ENCODE peak calls at places on chromosomes 13 and 19, in eight cellular contexts. E, Y, L, Z, Q, A, O and J are unnamed samples.

GRCh38 chr19:50322931-50323781 is 6.0 kb downstream of the KCNC3 start:
- DNase-seq in A (peak; percentile 20), E (no peak), L (no peak), Z (no peak), Y (no peak), Q (no peak), O (no peak), J (no peak)

GRCh38 chr13:75771818-75772217 is 135.7 kb downstream of the LMO7 start:
- DNase-seq in L (no peak), Y (no peak), A (no peak), E (peak; percentile 80), O (peak; percentile 61), Z (no peak), Q (peak; percentile 43), J (peak; percentile 74)

GRCh38 chr19:38204096-38204495 is 19.9 kb downstream of the DPF1 start:
- DNase-seq in O (no peak), Q (no peak), L (no peak), Z (no peak), Y (no peak), A (no peak), E (peak; percentile 13), J (no peak)

GRCh38 chr13:32025730-32026129 is 5.8 kb upstream of the FRY start:
- DNase-seq in Q (no peak), Y (no peak), E (no peak), O (no peak), L (no peak), Z (no peak), A (no peak), J (no peak)

GRCh38 chr19:15829277-15829770 is 13.9 kb upstream of the OR10H1 start:
- DNase-seq in Q (no peak), A (no peak), L (no peak), O (no peak), Y (no peak), Z (no peak), E (no peak), J (no peak)

GRCh38 chr19:31303262-31303815 is 45.9 kb downstream of the TSHZ3 start:
- DNase-seq in A (no peak), Y (no peak), O (no peak), E (no peak), Z (no peak), L (no peak), Q (no peak), J (no peak)

GRCh38 chr19:56690668-56691067 is 19.1 kb upstream of the ZNF835 start:
- DNase-seq in L (no peak), O (no peak), A (no peak), Q (no peak), Z (no peak), E (no peak), Y (no peak), J (no peak)

GRCh38 chr13:110238795-110239194 is 68.2 kb downstream of the COL4A1 start:
- DNase-seq in A (no peak), Y (no peak), Z (peak; percentile 3), O (no peak), E (no peak), L (no peak), Q (no peak), J (no peak)

GRCh38 chr13:41065098-41065497 is 3.8 kb downstream of the WBP4 start:
- DNase-seq in E (no peak), Y (no peak), Q (peak; percentile 46), Z (no peak), L (no peak), O (no peak), A (no peak), J (no peak)

GRCh38 chr19:47699360-47699917 is 13.8 kb upstream of the EHD2 start:
- DNase-seq in E (peak; percentile 43), L (no peak), Q (no peak), O (peak; percentile 73), A (no peak), Z (peak; percentile 74), Y (peak; percentile 46), J (peak; percentile 58)

GRCh38 chr19:42253245-42254082 is 1.5 kb downstream of the ERF start:
- DNase-seq in O (peak; percentile 81), Q (no peak), L (no peak), E (peak; percentile 15), Y (peak; percentile 58), Z (peak; percentile 79), A (peak; percentile 63), J (peak; percentile 70)

GRCh38 chr19:20359933-20360720 is 193.1 kb downstream of the ZNF486 start:
- DNase-seq in L (no peak), Z (peak; percentile 64), A (peak; percentile 36), E (peak; percentile 4), O (no peak), Y (no peak), Q (no peak), J (no peak)

GRCh38 chr13:30581582-30581981 is 36.1 kb upstream of the USPL1 start:
- DNase-seq in Z (peak; percentile 16), O (peak; percentile 20), Q (no peak), A (no peak), Y (no peak), L (no peak), E (peak; percentile 49), J (peak; percentile 18)

GRCh38 chr13:51801631-51802099 is 2.3 kb downstream of the DHRS12 start:
- DNase-seq in O (peak; percentile 61), Z (no peak), Q (no peak), L (no peak), E (peak; percentile 30), A (peak; percentile 91), Y (no peak), J (no peak)

GRCh38 chr13:30334663-30335386 is 27.5 kb upstream of the KATNAL1 start:
- DNase-seq in Z (peak; percentile 55), L (no peak), Y (no peak), E (peak; percentile 44), O (peak; percentile 44), Q (no peak), A (no peak), J (no peak)

DNA sequence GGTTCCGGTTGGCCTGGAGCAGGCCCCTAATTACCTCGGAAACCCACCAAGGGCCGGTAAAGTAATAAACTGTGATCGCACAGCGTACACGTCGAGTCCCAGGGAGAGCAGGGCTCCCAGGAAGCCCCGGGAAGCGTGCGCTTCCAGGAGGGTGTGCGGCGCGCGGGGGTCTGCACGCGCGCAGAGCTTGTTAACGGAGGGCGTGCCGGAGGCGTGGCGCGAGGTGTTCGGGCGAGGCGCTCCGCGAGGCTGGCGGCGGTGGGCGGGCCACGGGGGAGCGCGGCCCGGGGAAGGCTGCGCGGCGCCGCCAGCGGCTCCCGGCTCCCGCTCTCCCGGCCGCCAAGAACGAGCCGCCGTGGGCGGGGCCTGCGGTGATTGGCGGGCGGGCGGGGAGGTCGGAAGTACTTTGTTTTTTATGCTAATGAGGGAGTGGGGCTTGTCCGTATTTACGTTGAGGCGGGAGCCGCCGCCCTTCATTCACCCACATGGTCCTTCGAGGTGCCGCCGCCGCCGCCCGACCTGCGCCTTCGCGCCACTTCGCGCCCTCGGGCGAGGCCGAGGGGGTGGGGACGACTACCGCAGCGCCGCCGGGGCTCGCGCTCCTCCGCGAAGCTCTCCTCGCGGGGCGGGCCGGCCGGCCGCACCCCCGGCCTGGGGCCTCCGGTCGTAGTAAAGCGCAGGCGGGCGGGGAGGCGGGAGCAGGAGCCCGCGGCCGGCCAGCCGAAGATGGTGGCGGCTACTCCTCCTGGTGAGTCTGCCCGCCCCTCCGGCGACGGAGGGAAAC is at the start of gene MIR17HG:
- DNase-seq in Y (peak; percentile 87), Q (peak; percentile 18), A (peak; percentile 92), Z (peak; percentile 84), O (peak; percentile 89), L (peak; percentile 55), E (peak; percentile 83), J (peak; percentile 86)
- TF ChIP-seq CTCF in Y (no peak), Q (no peak), A (no peak), Z (no peak), O (no peak), L (no peak), E (no peak), J (no peak)

GRCh38 chr19:1265611-1266115 is 3.5 kb upstream of the CIRBP start:
- DNase-seq in E (peak; percentile 52), Q (no peak), O (peak; percentile 67), Z (no peak), A (peak; percentile 60), L (no peak), Y (peak; percentile 35), J (peak; percentile 38)

GRCh38 chr19:1267441-1268391 is 1.4 kb upstream of the CIRBP start:
- DNase-seq in A (peak; percentile 62), Q (no peak), Z (no peak), E (no peak), L (no peak), O (no peak), Y (peak; percentile 49), J (no peak)

GRCh38 chr19:1264801-1265610 is 4.1 kb upstream of the CIRBP start:
- DNase-seq in A (peak; percentile 65), Z (peak; percentile 60), E (peak; percentile 90), Q (no peak), O (peak; percentile 86), L (no peak), Y (no peak), J (peak; percentile 81)

GRCh38 chr19:1266818-1267440 is 2.2 kb upstream of the CIRBP start:
- DNase-seq in Y (peak; percentile 65), Z (peak; percentile 89), O (peak; percentile 56), L (no peak), A (peak; percentile 65), E (peak; percentile 54), Q (no peak), J (no peak)

GRCh38 chr19:1266116-1266817 is 2.9 kb upstream of the CIRBP start:
- DNase-seq in A (peak; percentile 86), O (peak; percentile 87), Y (peak; percentile 83), Q (no peak), E (peak; percentile 89), Z (peak; percentile 78), L (no peak), J (peak; percentile 90)
- TF ChIP-seq CTCF in A (no peak), O (no peak), Y (no peak), Q (no peak), E (no peak), Z (no peak), L (no peak), J (no peak)

DNA sequence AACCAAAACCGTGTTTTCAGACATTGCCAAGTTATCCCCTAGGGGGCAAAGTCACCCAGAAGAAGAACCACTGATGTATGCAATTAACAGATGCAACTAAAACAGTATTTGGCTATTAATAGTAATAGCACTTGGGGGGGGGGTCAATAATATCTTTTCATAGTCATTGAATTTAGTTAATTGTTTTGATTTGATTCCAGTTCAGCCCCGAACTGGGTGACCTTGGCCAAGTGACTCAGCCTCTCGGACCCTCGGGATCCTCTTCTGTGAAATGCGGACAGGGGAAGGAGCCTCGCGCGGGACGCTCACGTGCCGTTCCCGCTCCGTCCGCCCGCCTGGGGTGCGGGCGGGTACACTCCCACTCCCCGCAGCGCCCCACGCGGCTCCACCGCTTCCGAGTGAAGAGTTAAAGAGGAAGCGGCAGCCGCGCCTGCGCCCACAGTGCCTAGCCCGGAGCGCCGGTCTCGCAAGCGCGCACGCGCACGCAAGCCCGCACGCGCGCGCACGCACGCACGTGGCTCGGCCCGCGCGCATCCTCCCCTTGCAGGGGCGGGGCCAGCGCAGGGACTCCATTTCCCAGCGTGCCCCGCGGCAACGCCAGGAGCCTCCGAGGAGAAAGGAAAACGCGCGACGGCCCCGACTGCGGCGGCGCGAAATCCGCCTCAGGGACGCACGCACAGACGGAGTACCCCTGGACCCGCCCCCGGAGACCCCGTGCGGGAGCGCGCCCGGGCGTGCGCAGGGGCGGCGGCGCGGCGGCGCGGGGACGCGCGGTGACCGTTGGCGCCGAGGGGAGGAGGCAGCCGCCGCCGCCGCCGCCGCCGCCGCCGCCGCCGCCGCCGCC is at the start of gene DAZAP1:
- DNase-seq in L (peak; percentile 87), E (peak; percentile 98), Q (peak; percentile 87), Z (peak; percentile 100), O (peak; percentile 97), A (peak; percentile 97), Y (peak; percentile 100), J (peak; percentile 93)
- TF ChIP-seq CTCF in L (peak; percentile 45), E (peak; percentile 61), Q (peak; percentile 43), Z (peak; percentile 27), O (peak; percentile 50), A (peak; percentile 25), Y (peak; percentile 62), J (peak; percentile 58)

GRCh38 chr13:61410669-61411297 is 4.9 kb downstream of the PCDH20 start:
- DNase-seq in Z (no peak), O (peak; percentile 8), L (no peak), Q (no peak), Y (no peak), A (no peak), E (peak; percentile 48), J (peak; percentile 11)
- TF ChIP-seq CTCF in Z (peak; percentile 63), O (peak; percentile 33), L (peak; percentile 35), Q (peak; percentile 29), Y (no peak), A (peak; percentile 26), E (peak; percentile 49), J (peak; percentile 63)